ENCODE peak calls at places on chromosomes 7 and 10, in seven cellular contexts. R is IMR-90, L is H9, H is mesendoderm, C is neuronal stem cell, Z is mesenchymal stem cell, O is trophoblast cell. M is an unnamed sample.

GRCh38 chr7:30143748-30144251 is 9.0 kb downstream of the MTURN start:
- DNase-seq in O (no peak), Z (no peak), L (no peak), R (peak; percentile 62), H (no peak), C (no peak), M (no peak)

GRCh38 chr10:130659528-130659927 is 523.3 kb downstream of the GLRX3 start:
- DNase-seq in O (no peak), L (no peak), Z (no peak), C (no peak), H (no peak), R (no peak), M (no peak)

GRCh38 chr7:1028044-1028770 is 16.1 kb upstream of the GPR146 start:
- DNase-seq in L (peak; percentile 75), Z (peak; percentile 87), H (peak; percentile 85), R (peak; percentile 86), O (peak; percentile 98), C (peak; percentile 88), M (peak; percentile 36)

GRCh38 chr7:38283107-38283506 is 9.7 kb upstream of the TARP start:
- DNase-seq in Z (no peak), C (no peak), O (peak; percentile 16), L (no peak), H (no peak), R (no peak), M (no peak)

GRCh38 chr7:150403376-150404171 is 24.4 kb downstream of the ZNF775 start:
- DNase-seq in L (peak; percentile 42), C (no peak), R (no peak), H (no peak), O (no peak), Z (no peak), M (no peak)

GRCh38 chr7:76364198-76364584 is 5.4 kb upstream of the YWHAG start:
- DNase-seq in Z (peak; percentile 87), C (no peak), H (peak; percentile 54), L (peak; percentile 50), O (peak; percentile 71), R (peak; percentile 68), M (no peak)

GRCh38 chr10:124220547-124220946 is 127.1 kb upstream of the CHST15 start:
- DNase-seq in C (no peak), Z (peak; percentile 12), O (no peak), L (no peak), H (no peak), R (no peak), M (no peak)

GRCh38 chr10:58714436-58714835 is 201.8 kb downstream of the BICC1 start:
- DNase-seq in R (no peak), C (no peak), H (no peak), Z (no peak), L (no peak), O (peak; percentile 14), M (no peak)

GRCh38 chr10:77873558-77874380 is 52.8 kb downstream of the DLG5 start:
- DNase-seq in O (no peak), R (peak; percentile 42), L (no peak), C (no peak), Z (peak; percentile 25), H (peak; percentile 67), M (no peak)

GRCh38 chr10:44383749-44384600 is 922 bp downstream of the CXCL12 start:
- DNase-seq in H (peak; percentile 44), Z (peak; percentile 50), R (peak; percentile 54), L (peak; percentile 39), C (no peak), O (peak; percentile 5), M (no peak)

GRCh38 chr7:4633012-4633411 is 49.1 kb upstream of the FOXK1 start:
- DNase-seq in L (peak; percentile 43), O (peak; percentile 68), C (no peak), R (peak; percentile 76), H (peak; percentile 63), Z (no peak), M (no peak)

GRCh38 chr10:129387258-129387525 is 79.8 kb upstream of the MGMT start:
- DNase-seq in L (no peak), C (no peak), R (no peak), H (no peak), Z (no peak), O (no peak), M (no peak)

GRCh38 chr10:114441107-114441506 is 36.8 kb upstream of the AFAP1L2 start:
- DNase-seq in Z (no peak), H (no peak), L (no peak), C (no peak), O (no peak), R (no peak), M (no peak)

GRCh38 chr10:75508814-75509306 is 77.4 kb downstream of the LRMDA start:
- DNase-seq in H (no peak), Z (peak; percentile 62), R (no peak), L (no peak), C (no peak), O (no peak), M (no peak)

GRCh38 chr7:91772100-91772794 is 108.3 kb downstream of the MTERF1 start:
- DNase-seq in R (no peak), L (no peak), Z (no peak), H (no peak), C (no peak), O (no peak), M (no peak)

GRCh38 chr10:12782537-12782936 is 219.0 kb downstream of the CCDC3 start:
- DNase-seq in L (peak; percentile 60), Z (peak; percentile 54), O (peak; percentile 54), R (peak; percentile 29), H (peak; percentile 64), C (peak; percentile 27), M (peak; percentile 86)

GRCh38 chr10:12774219-12774894 is 227.2 kb downstream of the CCDC3 start:
- DNase-seq in Z (no peak), L (peak; percentile 68), R (no peak), H (peak; percentile 75), O (peak; percentile 66), C (no peak), M (no peak)

GRCh38 chr10:12780634-12781601 is 220.6 kb downstream of the CCDC3 start:
- DNase-seq in L (no peak), Z (no peak), R (peak; percentile 20), O (peak; percentile 35), H (no peak), C (no peak), M (no peak)

GRCh38 chr10:12772797-12773587 is 228.5 kb downstream of the CCDC3 start:
- DNase-seq in Z (no peak), R (no peak), O (no peak), L (no peak), C (no peak), H (no peak), M (no peak)

DNA sequence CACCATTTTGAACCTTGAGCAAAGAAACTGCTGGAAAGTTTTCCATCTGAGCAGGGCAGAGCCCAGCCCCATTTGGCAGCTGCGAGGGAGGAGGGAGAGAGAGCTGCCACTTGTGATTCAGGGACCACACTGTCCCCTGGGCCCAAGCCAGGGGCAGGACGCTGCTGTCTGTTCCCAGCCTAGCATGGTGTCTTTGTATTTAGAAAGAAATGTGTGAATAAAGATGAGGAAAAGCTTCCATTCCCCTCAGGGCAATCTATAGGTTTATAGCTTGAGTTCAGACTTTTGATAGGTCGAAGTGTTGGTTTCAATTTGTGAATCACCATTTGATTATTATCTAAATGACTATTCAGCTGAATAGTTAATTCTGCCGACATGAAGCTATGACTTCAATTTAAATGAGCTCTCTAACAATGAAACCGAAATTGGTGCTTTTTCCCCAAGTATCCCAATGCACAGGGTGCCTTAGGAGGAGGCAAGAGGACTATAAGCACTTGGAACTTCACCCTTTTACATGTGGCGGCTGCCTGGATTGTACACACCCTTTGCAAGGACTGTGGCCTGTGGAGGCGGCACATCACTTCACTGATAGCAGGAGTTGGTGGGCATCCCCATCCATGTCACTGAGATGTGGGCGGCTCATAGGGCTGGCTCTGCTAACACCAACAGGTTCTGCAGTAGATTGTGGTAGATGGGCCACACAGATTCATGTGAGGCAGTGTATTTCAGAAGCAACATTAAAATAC is 223.5 kb downstream of the CCDC3 start:
- DNase-seq in C (no peak), O (no peak), H (no peak), L (no peak), Z (no peak), R (no peak), M (no peak)
- H2BK5ac ChIP-seq in C (no peak overlapping the region), O (no peak overlapping the region), H (no peak overlapping the region), L (no peak overlapping the region), Z (no peak overlapping the region), R (no peak overlapping the region), M (no peak overlapping the region)

GRCh38 chr10:5076615-5077014 is 17.6 kb upstream of the AKR1C3 start:
- DNase-seq in C (no peak), O (no peak), L (no peak), H (no peak), Z (no peak), R (peak; percentile 7), M (no peak)
- H2BK5ac ChIP-seq in C (no peak overlapping the region), O (no peak overlapping the region), L (no peak overlapping the region), H (no peak overlapping the region), Z (no peak overlapping the region), R (no peak overlapping the region), M (no peak overlapping the region)

DNA sequence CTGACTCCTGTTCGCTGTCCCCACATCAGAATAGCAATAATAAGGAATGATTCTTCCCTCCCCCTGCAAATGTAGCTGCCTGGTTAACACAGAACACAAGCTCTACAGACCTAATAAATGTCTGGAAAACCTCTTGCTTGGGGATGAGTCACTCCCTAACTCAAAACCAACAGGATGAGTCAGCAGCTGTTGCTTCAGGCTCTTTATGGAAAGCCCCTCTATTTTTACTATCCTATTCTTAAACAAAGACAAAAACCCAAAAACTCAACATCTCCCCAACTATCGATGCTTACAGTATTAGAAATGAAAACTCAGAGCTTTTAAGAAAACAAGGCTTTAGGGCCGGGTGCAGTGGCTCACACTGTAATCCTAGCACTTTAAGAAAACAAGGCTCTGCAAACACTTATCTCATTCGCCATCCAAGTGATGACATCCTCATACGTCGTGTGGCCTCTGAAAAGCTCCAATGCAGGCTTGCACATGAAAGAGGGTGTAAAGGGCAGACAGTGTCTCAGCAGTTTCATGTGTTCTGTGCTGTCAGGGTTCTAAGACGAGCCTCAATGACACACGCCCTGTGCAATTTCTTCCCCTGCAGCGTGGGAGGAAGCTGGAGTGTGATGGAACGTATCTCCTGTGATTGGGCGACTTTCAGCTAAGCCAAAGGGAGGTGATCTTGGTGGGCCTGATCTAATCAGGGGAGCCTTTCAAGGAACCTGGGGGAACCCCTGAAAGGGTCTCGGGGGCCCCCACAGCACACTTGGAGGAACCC is 70.1 kb downstream of the AMZ1 start:
- DNase-seq in H (peak; percentile 87), O (peak; percentile 95), L (no peak), R (peak; percentile 99), C (no peak), Z (peak; percentile 100), M (no peak)
- H2BK5ac ChIP-seq in H (peak overlapping the region; percentile 3), O (peak overlapping the region; percentile 81), L (no peak overlapping the region), R (peak overlapping the region; percentile 93), C (no peak overlapping the region), Z (peak overlapping the region; percentile 75), M (no peak overlapping the region)

DNA sequence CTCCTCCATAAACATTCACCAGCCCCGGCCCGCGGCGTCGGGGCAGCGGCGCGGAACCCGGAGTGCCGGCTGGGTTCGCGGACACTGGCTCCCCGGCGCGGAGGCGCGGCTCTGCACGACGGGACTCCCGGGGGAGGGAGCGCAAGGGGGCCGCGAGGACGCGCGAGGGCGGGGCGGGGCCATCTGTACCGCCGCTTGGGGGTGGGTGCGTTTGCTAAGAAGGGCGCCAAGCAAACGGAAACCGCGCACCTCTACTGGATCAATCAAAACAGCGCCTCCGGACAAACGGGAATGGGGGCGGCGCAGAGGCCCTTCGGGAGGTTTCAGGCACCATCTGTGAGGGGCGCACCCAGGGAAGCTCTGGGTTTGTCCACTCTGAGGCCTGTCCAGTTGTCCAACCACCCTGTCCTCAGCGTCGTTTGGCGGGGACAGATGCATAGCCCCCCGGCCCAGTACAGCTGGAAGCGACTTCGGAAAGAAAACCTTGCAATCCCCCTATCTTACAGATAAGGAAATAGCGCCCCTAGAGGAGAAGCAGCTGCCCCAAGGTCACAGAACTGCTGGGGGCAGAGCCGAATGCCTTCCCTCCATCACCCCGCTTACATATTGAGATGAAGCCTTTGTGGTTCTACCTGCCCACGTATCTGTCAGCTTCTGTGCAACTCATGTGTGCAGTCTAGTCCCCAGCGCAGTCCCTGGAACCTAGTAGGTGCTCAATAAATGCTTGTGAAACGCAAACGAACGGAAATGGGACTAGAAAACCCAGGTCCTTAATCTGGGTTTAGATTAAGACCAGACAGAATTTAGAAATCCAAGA is 10.7 kb upstream of the SLIT1 start:
- DNase-seq in C (peak; percentile 71), Z (peak; percentile 66), R (peak; percentile 43), L (peak; percentile 85), H (peak; percentile 85), O (peak; percentile 47), M (peak; percentile 56)
- H2BK5ac ChIP-seq in C (no peak overlapping the region), Z (no peak overlapping the region), R (no peak overlapping the region), L (no peak overlapping the region), H (no peak overlapping the region), O (no peak overlapping the region), M (no peak overlapping the region)